ENCODE peak calls at places on chromosomes 16 and 17, in five cellular contexts. V is H1, R is A549, U is suprapubic skin, N is transverse colon. E is an unnamed sample.

GRCh38 chr17:55402374-55402773 is 19.3 kb downstream of the MMD start:
- DNase-seq in V (no peak), R (no peak), U (no peak), N (no peak), E (no peak)

GRCh38 chr17:80445152-80446110 is 30.5 kb downstream of the ENDOV start:
- DNase-seq in V (no peak), R (no peak), U (no peak), N (no peak), E (no peak)

GRCh38 chr16:23508589-23509440 is 1.5 kb downstream of the GGA2 start:
- DNase-seq in V (peak), R (no peak), U (no peak), N (peak), E (no peak)

GRCh38 chr16:50718061-50718760 is 23.7 kb upstream of the CYLD start:
- DNase-seq in V (no peak), R (no peak), U (no peak), N (no peak), E (peak)

GRCh38 chr17:57751348-57751970 is 6.4 kb upstream of the CCDC182 start:
- DNase-seq in V (no peak), R (no peak), U (no peak), N (no peak), E (no peak)

GRCh38 chr17:35477248-35477647 is 28.7 kb upstream of the SLFN13 start:
- DNase-seq in V (no peak), R (no peak), U (no peak), N (no peak), E (no peak)

GRCh38 chr17:82213251-82214011 is 789 bp upstream of the CCDC57 start:
- DNase-seq in V (peak), R (peak), U (peak), N (peak), E (peak)

GRCh38 chr17:45292696-45293412 is 24.0 kb downstream of the MAP3K14 start:
- DNase-seq in V (no peak), R (no peak), U (no peak), N (no peak), E (no peak)

GRCh38 chr17:75498019-75498725 is 17.2 kb downstream of the CASKIN2 start:
- DNase-seq in V (no peak), R (no peak), U (no peak), N (no peak), E (no peak)

GRCh38 chr17:56629450-56630187 is 36.1 kb downstream of the NOG start:
- DNase-seq in V (peak), R (peak), U (no peak), N (no peak), E (no peak)

GRCh38 chr16:75996491-75996890 is 270.2 kb upstream of the CPHXL start:
- DNase-seq in V (no peak), R (no peak), U (no peak), N (no peak), E (no peak)

GRCh38 chr17:80982426-80982974 is 9.1 kb upstream of the CHMP6 start:
- DNase-seq in V (no peak), R (no peak), U (no peak), N (no peak), E (no peak)

GRCh38 chr16:57572978-57573733 is 30.7 kb downstream of the ADGRG5 start:
- DNase-seq in V (no peak), R (no peak), U (no peak), N (no peak), E (no peak)

GRCh38 chr17:67500261-67500660 is 123.2 kb downstream of the PITPNC1 start:
- DNase-seq in V (no peak), R (no peak), U (no peak), N (no peak), E (no peak)

GRCh38 chr16:46658925-46659324 is 30.1 kb downstream of the VPS35 start:
- DNase-seq in V (no peak), R (no peak), U (no peak), N (peak), E (no peak)

GRCh38 chr16:728131-728889 is 1.4 kb downstream of the HAGHL start:
- DNase-seq in V (no peak), R (peak), U (no peak), N (peak), E (peak)

GRCh38 chr17:81513669-81514484 is 1.3 kb upstream of the ACTG1 start:
- DNase-seq in V (peak), R (peak), U (peak), N (peak), E (peak)

GRCh38 chr17:35052240-35052608 is 11.3 kb downstream of the RFFL start:
- DNase-seq in V (no peak), R (no peak), U (no peak), N (no peak), E (no peak)

GRCh38 chr16:69123894-69124293 is 8.5 kb downstream of the CHTF8 start:
- DNase-seq in V (no peak), R (peak), U (no peak), N (peak), E (no peak)

GRCh38 chr17:45325810-45326209 is 9.0 kb upstream of the MAP3K14 start:
- DNase-seq in V (no peak), R (no peak), U (peak), N (no peak), E (peak)

GRCh38 chr17:66348605-66349165 is 46.3 kb downstream of the PRKCA start:
- DNase-seq in V (no peak), R (peak), U (no peak), N (peak), E (peak)

GRCh38 chr16:30041841-30042240 is 10.8 kb upstream of the TLCD3B start:
- DNase-seq in V (no peak), R (no peak), U (no peak), N (no peak), E (no peak)

GRCh38 chr17:10033982-10034381 is 128.9 kb upstream of the RCVRN start:
- DNase-seq in V (no peak), R (no peak), U (no peak), N (no peak), E (no peak)

GRCh38 chr17:29136998-29137730 is 43.0 kb downstream of the MYO18A start:
- DNase-seq in V (no peak), R (no peak), U (no peak), N (no peak), E (no peak)

DNA sequence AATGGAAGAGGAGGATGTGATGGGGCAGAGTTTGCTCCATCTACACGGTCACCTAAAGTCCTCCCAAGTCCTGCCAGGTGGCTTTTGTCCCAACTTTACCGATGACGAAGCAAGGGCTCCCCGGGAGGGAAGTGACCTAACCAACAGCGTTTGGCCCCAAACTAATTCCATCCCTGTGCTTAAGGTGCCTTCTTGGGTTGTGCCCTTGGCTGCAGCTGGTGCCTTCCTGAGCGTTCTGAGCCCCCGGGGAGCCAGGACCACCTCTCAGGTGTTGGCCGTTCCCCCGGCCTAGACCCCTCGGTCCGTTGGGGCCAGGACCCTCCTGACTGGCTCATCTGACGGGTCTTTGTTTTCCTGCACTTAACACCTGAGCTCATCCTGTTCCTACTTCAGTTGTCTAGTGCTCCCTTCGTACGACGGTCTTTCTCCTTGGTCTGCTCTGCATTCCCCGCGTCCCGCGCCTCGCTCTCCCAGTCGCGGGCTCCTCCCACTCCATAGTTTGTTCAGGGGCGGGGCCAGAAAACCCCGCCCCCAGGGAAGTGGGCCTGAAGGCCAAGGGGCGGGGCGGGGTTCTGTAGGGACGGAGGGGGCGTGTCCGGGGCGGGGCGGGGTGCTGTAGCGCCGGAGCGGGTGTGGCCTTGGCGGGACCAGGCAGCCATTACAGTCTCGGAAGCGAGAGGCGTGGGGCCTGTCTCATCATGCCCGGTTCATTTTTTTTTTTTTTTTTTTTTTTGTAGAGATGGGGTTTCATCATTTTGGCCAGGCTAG is 822 bp upstream of the ZSCAN10 start:
- DNase-seq in V (peak), R (peak), U (peak), N (peak), E (peak)
- TF ChIP-seq POLR2A in V (peak), R (no peak), U (no peak), N (no peak), E (no peak)

DNA sequence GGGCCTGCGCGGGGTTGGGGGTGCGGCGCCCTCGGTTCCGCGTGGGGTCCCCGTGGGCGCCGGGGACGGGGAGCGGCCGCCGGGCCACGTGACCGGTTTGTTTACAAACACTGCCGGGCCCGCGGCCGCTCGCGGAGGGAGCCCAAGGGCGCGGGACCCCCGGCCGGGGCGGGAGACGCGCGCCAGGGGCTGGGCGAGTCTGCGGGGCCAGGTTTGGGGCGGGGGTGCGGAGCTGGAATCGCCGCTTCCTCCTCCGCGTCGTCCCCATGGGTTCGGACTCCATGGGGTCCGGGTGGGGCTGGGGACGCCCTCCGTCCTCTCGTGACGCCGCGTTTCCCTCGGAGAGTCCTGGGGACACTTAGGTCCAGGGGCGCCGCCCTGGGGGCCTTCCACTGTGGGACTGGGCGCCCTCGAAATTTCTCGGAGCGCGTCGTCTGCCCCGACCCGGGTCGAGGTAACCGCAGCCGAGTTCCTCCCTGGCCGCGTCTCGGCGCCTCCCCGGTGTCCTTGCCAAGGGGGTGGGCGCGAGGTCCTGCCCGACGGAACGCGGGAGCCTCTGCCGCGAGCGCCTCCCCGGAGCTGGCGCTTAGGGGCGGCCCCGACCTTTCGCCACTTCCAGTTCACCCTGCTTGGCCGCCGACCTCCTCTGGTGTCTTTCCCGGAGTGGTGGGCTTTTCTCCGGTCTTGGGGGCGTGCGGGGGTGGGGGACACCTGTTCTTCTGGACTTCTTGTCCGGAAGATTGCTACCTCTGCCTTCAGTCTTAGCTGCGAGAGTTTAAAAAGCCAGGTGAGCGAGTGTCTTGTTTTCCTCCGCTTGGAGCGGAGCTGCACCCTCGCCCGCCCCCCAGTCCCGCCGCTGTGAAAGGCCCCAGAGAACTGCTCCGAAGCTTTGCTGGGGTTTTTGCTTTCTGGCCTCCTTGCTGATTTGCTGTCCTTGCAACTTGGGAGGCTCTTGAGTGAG is 754 bp downstream of the YPEL2 start:
- DNase-seq in V (peak), R (no peak), U (peak), N (peak), E (peak)
- H3K27ac ChIP-seq in V (no peak), R (peak), U (peak), N (peak), E (peak)

DNA sequence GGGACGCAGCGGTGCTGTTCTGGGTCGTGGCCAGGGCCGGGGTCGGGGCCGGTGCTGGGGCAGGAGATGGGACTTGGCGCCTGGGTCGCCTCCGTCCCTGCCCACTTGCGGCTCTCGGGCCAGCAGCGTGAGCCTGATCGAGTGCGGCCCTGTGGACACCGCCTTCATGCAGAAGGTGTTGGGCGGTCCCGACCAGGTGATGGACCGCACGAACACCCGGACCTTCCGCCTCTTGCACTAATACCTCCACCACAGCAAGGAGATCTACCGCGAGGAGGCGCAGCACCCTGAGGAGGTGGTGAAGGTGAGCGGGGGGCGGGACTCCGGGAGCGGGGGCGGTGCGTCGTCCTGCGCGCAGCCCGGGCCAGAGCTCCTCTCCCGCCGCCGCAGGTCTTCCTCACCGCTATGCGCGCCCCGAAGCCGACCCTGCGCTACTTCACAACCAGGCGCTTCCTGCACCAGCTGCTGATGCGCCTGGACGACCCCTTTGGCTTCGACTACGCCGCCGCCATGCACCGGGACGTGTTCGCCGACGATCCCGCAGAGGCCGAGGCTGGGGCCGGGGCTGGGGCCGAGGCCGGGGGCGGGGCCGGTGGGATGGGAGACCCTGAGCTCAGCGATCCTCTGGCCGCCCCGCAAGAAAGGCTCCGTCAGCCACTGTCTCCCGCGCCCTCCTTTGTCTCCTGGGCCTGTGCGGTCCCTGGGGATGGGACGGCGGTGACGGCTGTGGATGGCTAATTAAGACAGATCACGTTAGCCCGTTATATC is 4.5 kb upstream of the HSD17B1 start:
- DNase-seq in V (peak), R (peak), U (no peak), N (peak), E (no peak)
- TF ChIP-seq EP300 in V (no peak), R (no peak), U (no peak), N (no peak), E (no peak)

GRCh38 chr17:37844158-37844976 is 79.8 kb upstream of the TBC1D3K start:
- DNase-seq in V (peak), R (peak), U (no peak), N (peak), E (no peak)
- TF ChIP-seq POLR2A in V (no peak), R (no peak), U (no peak), N (no peak), E (no peak)

DNA sequence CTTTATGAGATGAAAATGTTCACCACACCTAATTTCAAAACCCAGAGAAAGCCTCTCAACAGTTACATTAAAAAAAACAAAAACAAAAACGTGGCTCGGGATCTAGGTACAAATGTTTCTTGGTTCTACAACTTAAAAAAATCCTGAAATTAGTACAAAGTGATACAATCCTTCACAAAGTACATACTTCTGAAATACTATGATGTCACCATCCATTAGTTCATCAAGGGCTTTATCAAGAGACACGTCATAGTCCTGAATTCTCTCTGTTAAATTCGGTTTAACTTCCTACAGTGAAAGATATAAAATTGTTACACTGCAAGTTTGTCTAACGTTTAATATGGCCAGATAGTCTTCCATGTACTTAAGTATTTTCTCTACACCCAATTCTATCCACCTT is 18.2 kb downstream of the LITAFD start:
- DNase-seq in V (no peak), R (no peak), U (no peak), N (no peak), E (no peak)
- H3K27ac ChIP-seq in V (no peak), R (no peak), U (no peak), N (no peak), E (no peak)

GRCh38 chr17:60525624-60526514 is at the start of gene APPBP2:
- DNase-seq in V (peak), R (peak), U (peak), N (peak), E (peak)
- TF ChIP-seq EP300 in V (no peak), R (no peak), U (no peak), N (no peak), E (no peak)